ENCODE peak calls at places on chromosome 14, in four cellular contexts. Z is NCI-H1105 treated with DMSO at 0.1 percent for 48 hours; G is tibial artery; F is stimulated activated CD8-positive, alpha-beta memory T cell treated with anti-CD3 and anti-CD28 coated beads, Interleukin-4, amount 100 ng/mL, for 4 hours. T is an unnamed sample.

GRCh38 chr14:69554500-69554899 is 20.2 kb downstream of the CCDC177 start:
- DNase-seq in Z (no peak), F (no peak), G (no peak), T (no peak)

GRCh38 chr14:98137626-98138025 is 1134.4 kb downstream of the BCL11B start:
- DNase-seq in Z (peak; percentile 97), G (no peak), F (no peak), T (no peak)

GRCh38 chr14:68820999-68821683 is 28.3 kb upstream of the ZFP36L1 start:
- DNase-seq in G (no peak), Z (no peak), F (no peak), T (no peak)

GRCh38 chr14:98614741-98615140 is 657.3 kb downstream of the BCL11B start:
- DNase-seq in Z (no peak), G (no peak), F (no peak), T (no peak)

GRCh38 chr14:87908591-87908990 is 84.4 kb downstream of the GALC start:
- DNase-seq in Z (no peak), G (no peak), F (no peak), T (no peak)

GRCh38 chr14:94423465-94424056 is 29.0 kb downstream of the SERPINA11 start:
- DNase-seq in Z (no peak), F (no peak), G (peak; percentile 73), T (peak; percentile 61)

GRCh38 chr14:100540141-100540925 is 46.9 kb downstream of the BEGAIN start:
- DNase-seq in Z (no peak), F (no peak), G (peak; percentile 53), T (peak; percentile 59)

GRCh38 chr14:50237448-50237847 is 6.1 kb upstream of the SOS2 start:
- DNase-seq in G (no peak), Z (no peak), F (no peak), T (no peak)

GRCh38 chr14:101774006-101774755 is 12.7 kb downstream of the PPP2R5C start:
- DNase-seq in F (no peak), G (no peak), Z (no peak), T (no peak)

GRCh38 chr14:105028251-105028927 is 7.5 kb upstream of the CDCA4 start:
- DNase-seq in Z (no peak), G (no peak), F (no peak), T (no peak)

GRCh38 chr14:95313707-95314106 is 6.0 kb downstream of the CLMN start:
- DNase-seq in G (peak; percentile 85), F (no peak), Z (no peak), T (peak; percentile 51)

GRCh38 chr14:65840786-65841185 is 428.3 kb downstream of the FUT8 start:
- DNase-seq in G (no peak), Z (no peak), F (no peak), T (no peak)

GRCh38 chr14:70692210-70692609 is 50.5 kb downstream of the TTC9 start:
- DNase-seq in G (peak; percentile 72), Z (no peak), F (no peak), T (no peak)

GRCh38 chr14:93719234-93719633 is 69.1 kb downstream of the PRIMA1 start:
- DNase-seq in Z (no peak), G (no peak), F (no peak), T (no peak)

GRCh38 chr14:49893309-49894213 is 679 bp downstream of the ARF6 start:
- DNase-seq in G (peak; percentile 76), Z (peak; percentile 23), F (peak; percentile 63), T (peak; percentile 53)

GRCh38 chr14:68785817-68786490 is 6.9 kb downstream of the ZFP36L1 start:
- DNase-seq in Z (no peak), F (no peak), G (no peak), T (peak; percentile 87)

T was measured in A549.